ENCODE peak calls at places on chromosomes 16 and 17, in four cellular contexts. One of them, this sample, is unnamed.

GRCh38 chr17:29168079-29168758 is 12.0 kb downstream of the MYO18A start:
- DNase-seq in stomach: no peak
- DNase-seq in lower leg skin: no peak
- DNase-seq in testis: no peak
- DNase-seq in this sample: no peak

GRCh38 chr17:61427567-61427966 is 24.7 kb upstream of the TBX4 start:
- DNase-seq in stomach: no peak
- DNase-seq in lower leg skin: no peak
- DNase-seq in testis: no peak
- DNase-seq in this sample: no peak

GRCh38 chr17:31394544-31394943 is 3.1 kb downstream of the RAB11FIP4 start:
- DNase-seq in stomach: peak
- DNase-seq in lower leg skin: no peak
- DNase-seq in testis: peak
- DNase-seq in this sample: peak

GRCh38 chr16:2814757-2815298 is 2.2 kb upstream of the PRSS21 start:
- DNase-seq in stomach: no peak
- DNase-seq in lower leg skin: no peak
- DNase-seq in testis: no peak
- DNase-seq in this sample: no peak

GRCh38 chr16:9275816-9276354 is 184.4 kb downstream of the HAPSTR1 start:
- DNase-seq in stomach: no peak
- DNase-seq in lower leg skin: no peak
- DNase-seq in testis: no peak
- DNase-seq in this sample: no peak

GRCh38 chr16:88640039-88640495 is 1.7 kb downstream of the IL17C start:
- DNase-seq in stomach: no peak
- DNase-seq in lower leg skin: no peak
- DNase-seq in testis: no peak
- DNase-seq in this sample: no peak

GRCh38 chr17:79746955-79747507 is 16.3 kb downstream of the ENPP7 start:
- DNase-seq in stomach: no peak
- DNase-seq in lower leg skin: no peak
- DNase-seq in testis: no peak
- DNase-seq in this sample: no peak

GRCh38 chr17:68175905-68176304 is 71.9 kb upstream of the AMZ2 start:
- DNase-seq in stomach: no peak
- DNase-seq in lower leg skin: no peak
- DNase-seq in testis: no peak
- DNase-seq in this sample: no peak

GRCh38 chr17:73972901-73973300 is 230.6 kb upstream of the RPL38 start:
- DNase-seq in stomach: no peak
- DNase-seq in lower leg skin: no peak
- DNase-seq in testis: no peak
- DNase-seq in this sample: no peak

GRCh38 chr16:87463722-87464690 is 28.8 kb downstream of the ZCCHC14 start:
- DNase-seq in stomach: no peak
- DNase-seq in lower leg skin: peak
- DNase-seq in testis: peak
- DNase-seq in this sample: peak

GRCh38 chr17:37576281-37576680 is 32.9 kb downstream of the SYNRG start:
- DNase-seq in stomach: no peak
- DNase-seq in lower leg skin: no peak
- DNase-seq in testis: no peak
- DNase-seq in this sample: no peak

GRCh38 chr16:70772493-70772892 is 28.5 kb downstream of the VAC14 start:
- DNase-seq in stomach: no peak
- DNase-seq in lower leg skin: no peak
- DNase-seq in testis: no peak
- DNase-seq in this sample: no peak

GRCh38 chr16:3561626-3562025 is 15.6 kb downstream of the NLRC3 start:
- DNase-seq in stomach: no peak
- DNase-seq in lower leg skin: no peak
- DNase-seq in testis: no peak
- DNase-seq in this sample: no peak

GRCh38 chr16:66171578-66171977 is 194.9 kb upstream of the CDH5 start:
- DNase-seq in stomach: no peak
- DNase-seq in lower leg skin: no peak
- DNase-seq in testis: no peak
- DNase-seq in this sample: no peak

GRCh38 chr16:65038125-65038524 is 83.7 kb downstream of the CDH11 start:
- DNase-seq in stomach: no peak
- DNase-seq in lower leg skin: no peak
- DNase-seq in testis: no peak
- DNase-seq in this sample: no peak

GRCh38 chr16:588889-589657 is 793 bp upstream of the RAB40C start:
- DNase-seq in stomach: peak
- DNase-seq in lower leg skin: peak
- DNase-seq in testis: peak
- DNase-seq in this sample: peak
- TF ChIP-seq POLR2A in stomach: no peak
- TF ChIP-seq POLR2A in lower leg skin: no peak
- TF ChIP-seq POLR2A in testis: no peak
- TF ChIP-seq POLR2A in this sample: peak

GRCh38 chr17:17580662-17581470 is 10.6 kb downstream of the PEMT start:
- DNase-seq in stomach: no peak
- DNase-seq in lower leg skin: no peak
- DNase-seq in testis: no peak
- DNase-seq in this sample: no peak
- TF ChIP-seq POLR2A in stomach: no peak
- TF ChIP-seq POLR2A in lower leg skin: no peak
- TF ChIP-seq POLR2A in testis: no peak
- TF ChIP-seq POLR2A in this sample: no peak

GRCh38 chr17:42387663-42388380 is 420 bp downstream of the STAT3 start:
- DNase-seq in stomach: peak
- DNase-seq in lower leg skin: peak
- DNase-seq in testis: no peak
- DNase-seq in this sample: peak
- TF ChIP-seq POLR2A in stomach: no peak
- TF ChIP-seq POLR2A in lower leg skin: no peak
- TF ChIP-seq POLR2A in testis: no peak
- TF ChIP-seq POLR2A in this sample: no peak

DNA sequence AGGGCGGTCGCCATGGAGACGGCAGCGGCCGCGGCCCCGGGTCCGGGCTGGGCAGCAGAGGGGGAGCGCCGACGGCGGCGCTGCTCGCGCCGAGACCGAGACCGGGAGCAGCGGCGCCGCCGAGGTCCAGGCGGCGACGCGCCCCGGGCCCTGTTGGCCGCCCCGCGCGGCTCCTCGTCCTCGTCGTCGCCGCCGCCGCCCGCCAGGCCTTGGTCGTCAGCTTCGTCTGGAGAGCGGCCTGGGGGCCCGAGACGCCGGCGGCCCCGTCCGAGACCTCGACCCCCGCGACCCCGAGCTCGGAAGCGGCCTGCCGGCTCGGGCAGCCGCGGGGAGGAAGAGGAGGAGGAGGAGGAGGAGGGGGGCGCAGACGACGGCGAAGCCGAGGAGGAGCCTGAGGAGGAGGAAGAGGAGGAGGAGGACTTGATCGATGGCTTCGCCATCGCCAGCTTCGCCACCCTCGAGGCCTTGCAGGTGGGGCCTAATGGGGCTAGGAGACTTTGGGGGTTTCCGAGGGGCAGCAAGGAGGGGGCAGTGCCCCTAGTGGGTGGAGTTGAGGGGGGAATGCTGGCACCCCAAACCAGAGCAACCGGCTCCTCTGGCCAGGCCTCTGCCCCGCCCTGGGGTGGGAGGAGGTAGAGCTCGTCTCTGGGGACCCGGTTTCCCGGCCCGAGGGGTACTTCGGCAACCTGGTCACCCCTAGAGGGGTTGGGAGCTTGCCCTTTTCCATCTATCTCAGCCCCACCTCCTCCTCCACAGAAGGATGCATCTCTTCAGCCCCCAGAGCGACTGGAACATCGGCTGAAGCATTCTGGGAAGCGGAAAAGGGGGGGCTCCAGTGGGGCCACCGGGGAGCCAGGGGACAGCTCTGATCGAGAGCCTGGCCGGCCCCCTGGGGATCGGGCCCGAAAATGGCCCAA is 1.5 kb downstream of the FBRS start:
- DNase-seq in stomach: no peak
- DNase-seq in lower leg skin: peak
- DNase-seq in testis: no peak
- DNase-seq in this sample: no peak
- TF ChIP-seq POLR2A in stomach: no peak
- TF ChIP-seq POLR2A in lower leg skin: no peak
- TF ChIP-seq POLR2A in testis: no peak
- TF ChIP-seq POLR2A in this sample: no peak

This sample was measured in erythroblast.